ENCODE peak calls at places on chromosomes 3 and 15, in five cellular contexts. F, J, N, C and S are unnamed samples.

GRCh38 chr3:63141-63845 is 133.3 kb upstream of the CHL1 start:
- DNase-seq in N (no peak), J (no peak), F (no peak), C (no peak), S (no peak)

GRCh38 chr15:78194568-78194925 is 39.8 kb downstream of the ACSBG1 start:
- DNase-seq in F (no peak), N (no peak), C (no peak), J (no peak), S (no peak)

GRCh38 chr3:177672252-177672911 is 475.1 kb upstream of the TBL1XR1 start:
- DNase-seq in F (no peak), C (no peak), N (no peak), J (no peak), S (no peak)

GRCh38 chr3:101379695-101380376 is 59.5 kb upstream of the IMPG2 start:
- DNase-seq in C (no peak), J (no peak), N (no peak), F (no peak), S (no peak)

GRCh38 chr3:59189561-59190338 is 139.9 kb upstream of the CFAP20DC start:
- DNase-seq in C (no peak), N (no peak), J (no peak), F (no peak), S (no peak)

GRCh38 chr3:173191611-173192010 is 50.6 kb upstream of the SPATA16 start:
- DNase-seq in C (no peak), F (no peak), J (no peak), N (no peak), S (no peak)

GRCh38 chr15:94231728-94232086 is 346 bp downstream of the MCTP2 start:
- DNase-seq in N (no peak), C (peak; percentile 2), F (peak; percentile 26), J (no peak), S (no peak)

GRCh38 chr15:39642011-39642640 is 61.2 kb downstream of the THBS1 start:
- DNase-seq in C (no peak), F (no peak), N (no peak), J (no peak), S (no peak)

GRCh38 chr3:55486857-55487375 is at the start of gene WNT5A:
- DNase-seq in J (no peak), C (no peak), F (peak; percentile 63), N (no peak), S (no peak)